ENCODE peak calls at places on chromosomes 12 and 14, in six cellular contexts. V is suprapubic skin, H is cardiac fibroblast, D is H9, U is fibroblast of the aortic adventitia, N is AG10803. T is an unnamed sample.
A peak's percentile ranks its signal among the peaks of the same experiment; 100 is the strongest.

GRCh38 chr12:11798856-11799530 is 149.5 kb downstream of the ETV6 start:
- DNase-seq in V (no peak), H (peak; percentile 94), D (no peak), U (peak; percentile 86), N (peak; percentile 94), T (no peak)

GRCh38 chr12:96861656-96862055 is 45.4 kb upstream of the NEDD1 start:
- DNase-seq in V (no peak), H (no peak), D (no peak), U (peak; percentile 33), N (peak; percentile 57), T (no peak)

GRCh38 chr14:35973770-35974169 is 147.6 kb downstream of the BRMS1L start:
- DNase-seq in V (no peak), H (no peak), D (no peak), U (no peak), N (no peak), T (no peak)

GRCh38 chr14:50666772-50667490 is 1.2 kb downstream of the SAV1 start:
- DNase-seq in V (no peak), H (peak; percentile 77), D (peak; percentile 53), U (peak; percentile 79), N (peak; percentile 79), T (peak; percentile 33)

GRCh38 chr14:89248430-89249295 is 168.4 kb downstream of the FOXN3 start:
- DNase-seq in V (no peak), H (no peak), D (no peak), U (no peak), N (no peak), T (no peak)

GRCh38 chr12:67271976-67272375 is 2.8 kb downstream of the CAND1 start:
- DNase-seq in V (no peak), H (peak; percentile 20), D (no peak), U (peak; percentile 28), N (peak; percentile 67), T (no peak)

GRCh38 chr14:51596473-51596870 is 55.2 kb upstream of the FRMD6 start:
- DNase-seq in V (no peak), H (no peak), D (no peak), U (no peak), N (no peak), T (no peak)

GRCh38 chr12:120041386-120042231 is 52.6 kb downstream of the BICDL1 start:
- DNase-seq in V (no peak), H (no peak), D (no peak), U (no peak), N (no peak), T (no peak)

GRCh38 chr12:57451233-57451778 is 3.8 kb upstream of the INHBE start:
- DNase-seq in V (no peak), H (no peak), D (no peak), U (no peak), N (peak; percentile 31), T (no peak)

GRCh38 chr12:55659486-55660385 is 23.0 kb downstream of the OR10P1 start:
- DNase-seq in V (no peak), H (peak; percentile 80), D (no peak), U (peak; percentile 84), N (peak; percentile 5), T (no peak)

GRCh38 chr14:104429291-104429861 is 150.2 kb upstream of the C14orf180 start:
- DNase-seq in V (peak; percentile 65), H (no peak), D (peak; percentile 22), U (no peak), N (no peak), T (no peak)

GRCh38 chr12:79935624-79936040 is 735 bp upstream of the PPP1R12A start:
- DNase-seq in V (no peak), H (peak; percentile 37), D (no peak), U (no peak), N (peak; percentile 26), T (no peak)

GRCh38 chr14:89455412-89455811 is 38.4 kb upstream of the FOXN3 start:
- DNase-seq in V (no peak), H (peak; percentile 31), D (no peak), U (no peak), N (no peak), T (no peak)

GRCh38 chr12:53754633-53755261 is 3.0 kb upstream of the CISTR start:
- DNase-seq in V (no peak), H (peak; percentile 65), D (no peak), U (peak; percentile 69), N (peak; percentile 46), T (no peak)

GRCh38 chr12:51234533-51234932 is 4.1 kb upstream of the DAZAP2 start:
- DNase-seq in V (no peak), H (no peak), D (no peak), U (no peak), N (no peak), T (no peak)

GRCh38 chr12:120413901-120414695 is 23.8 kb upstream of the COX6A1 start:
- DNase-seq in V (no peak), H (no peak), D (peak; percentile 96), U (no peak), N (no peak), T (peak; percentile 67)

GRCh38 chr12:66405395-66405794 is 103.1 kb downstream of the HELB start:
- DNase-seq in V (no peak), H (peak; percentile 42), D (no peak), U (peak; percentile 65), N (peak; percentile 42), T (no peak)

GRCh38 chr14:77270361-77271112 is 469 bp downstream of the NGB start:
- DNase-seq in V (no peak), H (no peak), D (no peak), U (no peak), N (no peak), T (peak; percentile 46)

GRCh38 chr12:53561590-53561953 is 54.3 kb upstream of the NPFF start:
- DNase-seq in V (no peak), H (peak; percentile 89), D (no peak), U (peak; percentile 82), N (peak; percentile 91), T (no peak)

GRCh38 chr14:59190372-59190771 is 1.9 kb downstream of the DAAM1 start:
- DNase-seq in V (no peak), H (peak; percentile 48), D (peak; percentile 73), U (no peak), N (peak; percentile 20), T (peak; percentile 21)

GRCh38 chr12:123931686-123932321 is 40.8 kb downstream of the CCDC92 start:
- DNase-seq in V (no peak), H (no peak), D (no peak), U (no peak), N (no peak), T (no peak)

GRCh38 chr14:35231207-35231755 is 60.9 kb upstream of the PSMA6 start:
- DNase-seq in V (no peak), H (peak; percentile 7), D (no peak), U (no peak), N (peak; percentile 35), T (no peak)

GRCh38 chr12:123813349-123813748 is 51.2 kb downstream of the DNAH10 start:
- DNase-seq in V (no peak), H (peak; percentile 61), D (no peak), U (peak; percentile 57), N (peak; percentile 84), T (no peak)

GRCh38 chr12:96177013-96177412 is 17.2 kb upstream of the ELK3 start:
- DNase-seq in V (no peak), H (peak; percentile 41), D (no peak), U (peak; percentile 86), N (peak; percentile 32), T (no peak)

GRCh38 chr12:82378997-82379396 is 20.7 kb downstream of the METTL25 start:
- DNase-seq in V (no peak), H (no peak), D (no peak), U (no peak), N (no peak), T (no peak)

DNA sequence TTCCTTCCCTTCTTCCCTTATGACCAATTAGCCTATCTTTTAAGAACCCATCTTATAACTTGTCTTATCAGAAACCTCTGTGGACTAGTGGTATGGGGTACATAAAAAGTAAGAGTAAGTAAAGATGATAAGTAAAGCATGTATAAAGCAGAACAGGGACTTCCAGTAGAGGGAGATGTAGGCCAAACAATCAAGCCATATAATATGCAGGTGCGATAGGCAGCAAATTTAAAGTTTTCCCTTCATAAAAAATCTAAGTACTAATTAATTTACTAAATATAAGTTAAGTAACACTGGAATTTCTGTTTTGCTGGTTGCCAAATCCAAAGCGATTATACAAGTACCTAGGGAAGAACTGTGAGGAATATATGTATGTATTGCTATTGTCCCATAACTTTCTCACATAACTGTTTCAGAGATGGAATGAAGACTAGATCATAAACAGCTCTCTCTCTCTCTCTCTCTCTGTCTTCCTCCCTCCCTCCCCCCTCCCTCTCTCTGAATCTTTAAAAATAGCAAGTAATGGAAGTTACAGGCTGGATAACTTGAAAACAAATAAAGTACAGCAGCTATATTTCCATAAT is 25.7 kb downstream of the METTL25 start:
- DNase-seq in V (no peak), H (peak; percentile 60), D (no peak), U (peak; percentile 48), N (peak; percentile 39), T (no peak)
- TF ChIP-seq CTCF in V (no peak), H (peak; percentile 45), D (peak; percentile 53), U (peak; percentile 54), N (peak; percentile 64), T (no peak)

DNA sequence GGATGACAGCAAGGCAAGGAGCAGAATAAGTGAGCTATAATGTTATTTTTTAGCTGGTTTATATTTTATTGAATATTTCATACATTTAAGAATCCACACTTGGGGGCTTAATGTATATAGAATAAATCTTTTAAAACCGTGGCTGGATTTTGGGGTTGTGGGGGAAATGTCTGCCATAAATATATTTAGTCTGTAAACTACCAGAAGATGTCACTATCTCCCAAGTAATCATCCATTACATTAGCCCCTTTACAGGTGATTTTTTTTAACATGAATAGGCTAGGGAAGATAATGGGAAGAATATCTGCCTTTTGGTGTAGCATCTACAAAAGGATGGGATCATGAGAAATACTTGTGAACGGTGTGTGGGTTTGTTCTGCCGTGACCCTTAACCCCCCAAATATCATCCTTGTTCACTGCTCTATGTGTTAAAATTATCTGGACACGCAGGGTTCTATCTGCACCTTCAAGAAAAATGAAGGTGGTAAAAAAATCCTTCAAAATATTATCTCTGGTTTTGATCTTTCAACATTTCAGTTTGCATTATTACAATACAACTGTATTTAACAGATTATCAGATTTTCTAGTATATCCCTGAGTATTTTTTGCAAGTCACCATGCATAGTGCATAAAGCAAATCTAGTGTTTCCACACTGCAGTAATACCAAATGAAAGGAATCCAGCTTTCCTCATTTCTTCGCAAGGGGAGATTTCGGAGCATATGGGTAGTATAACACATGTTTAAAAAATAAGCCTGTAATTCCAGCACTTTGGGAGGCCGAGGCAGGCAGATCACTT is 8.0 kb upstream of the SLC17A8 start:
- DNase-seq in V (no peak), H (peak; percentile 39), D (no peak), U (peak; percentile 57), N (peak; percentile 25), T (no peak)
- TF ChIP-seq CTCF in V (no peak), H (peak; percentile 8), D (peak; percentile 74), U (peak; percentile 28), N (peak; percentile 44), T (peak; percentile 37)

GRCh38 chr14:79631276-79631675 is 580.0 kb downstream of the DIO2 start:
- DNase-seq in V (no peak), H (no peak), D (peak; percentile 74), U (no peak), N (no peak), T (no peak)
- TF ChIP-seq CTCF in V (no peak), H (no peak), D (peak; percentile 55), U (no peak), N (no peak), T (no peak)

DNA sequence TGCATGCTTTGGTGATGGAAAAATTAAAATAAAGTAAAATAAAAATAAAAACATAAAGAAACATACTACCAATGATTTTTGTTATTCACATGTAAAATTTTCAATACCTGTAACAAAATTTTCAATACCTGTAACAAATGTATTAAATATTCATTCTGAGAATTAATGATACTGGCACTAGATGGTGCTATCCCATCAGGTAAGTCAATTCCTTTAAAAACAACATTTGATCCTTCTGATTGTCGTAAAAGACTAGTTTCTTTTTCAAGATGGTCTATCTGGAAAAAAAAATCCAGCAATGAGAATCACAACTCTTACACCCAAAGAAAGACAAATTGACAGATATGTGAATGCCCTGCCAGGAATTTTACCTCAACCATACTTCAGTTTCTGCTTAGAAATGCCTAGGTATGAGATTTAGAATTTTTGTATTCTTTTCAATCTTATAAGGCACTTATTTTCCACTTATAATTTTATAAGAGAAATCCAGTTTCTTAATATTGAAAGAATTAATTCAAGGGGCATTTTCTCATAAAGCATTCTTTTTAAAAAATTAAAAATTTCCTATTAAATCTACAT is 30.7 kb downstream of the CEP290 start:
- DNase-seq in V (no peak), H (peak; percentile 68), D (no peak), U (peak; percentile 71), N (peak; percentile 69), T (no peak)
- TF ChIP-seq CTCF in V (peak; percentile 19), H (peak; percentile 37), D (peak; percentile 68), U (peak; percentile 27), N (peak; percentile 52), T (peak; percentile 42)

T was measured in nephron progenitor cell.